ENCODE peak calls at places on chromosomes 13 and 19, in six cellular contexts. K is transverse colon; H is posterior cingulate gyrus; N is skeletal muscle cell; I is activated CD4-positive, alpha-beta T cell treated with anti-CD3 and anti-CD28 coated beads, Interleukin-2, amount 10 ng/mL, durations not matched to agents 7 days and 5 days; R is HEK293T. J is an unnamed sample.
A peak's percentile ranks its signal among the peaks of the same experiment; 100 is the strongest.

GRCh38 chr13:95603887-95604533 is 40.5 kb downstream of the DZIP1 start:
- DNase-seq in K (peak; percentile 48), H (no peak), N (no peak), I (no peak), R (no peak), J (no peak)

GRCh38 chr13:102550507-102550906 is 46.3 kb upstream of the TPP2 start:
- DNase-seq in K (no peak), H (no peak), N (no peak), I (no peak), R (no peak), J (no peak)

GRCh38 chr19:43841990-43842389 is 14.9 kb downstream of the ZNF283 start:
- DNase-seq in K (no peak), H (no peak), N (no peak), I (no peak), R (no peak), J (no peak)

GRCh38 chr13:107209811-107210210 is 641.9 kb upstream of the ARGLU1 start:
- DNase-seq in K (no peak), H (no peak), N (no peak), I (no peak), R (no peak), J (no peak)

GRCh38 chr13:19150226-19150625 is 31.4 kb downstream of the TUBA3C start:
- DNase-seq in K (no peak), H (peak; percentile 30), N (no peak), I (no peak), R (no peak), J (no peak)

GRCh38 chr13:48369988-48370387 is 42.9 kb downstream of the LPAR6 start:
- DNase-seq in K (no peak), H (no peak), N (no peak), I (no peak), R (no peak), J (no peak)

GRCh38 chr19:18590273-18591272 is 2.0 kb downstream of the REX1BD start:
- DNase-seq in K (peak; percentile 49), H (peak; percentile 98), N (peak; percentile 77), I (no peak), R (peak; percentile 82), J (no peak)

GRCh38 chr13:71661921-71662320 is 205.1 kb downstream of the DACH1 start:
- DNase-seq in K (no peak), H (no peak), N (peak; percentile 23), I (no peak), R (no peak), J (no peak)

GRCh38 chr19:40672573-40673299 is 17.7 kb downstream of the NUMBL start:
- DNase-seq in K (no peak), H (no peak), N (no peak), I (no peak), R (no peak), J (no peak)

J was measured in activated CD4-positive, alpha-beta memory T cell treated with anti-CD3 and anti-CD28 coated beads, Interleukin-2, amount 10 ng/mL, durations not matched to agents 7 days and 5 days.